ENCODE peak calls at places on chromosomes 7 and 10, in five cellular contexts. H is HCT116, I is PC-3, A is lower lobe of right lung, U is neural progenitor cell. F is an unnamed sample.

GRCh38 chr10:127813290-127813689 is 76.3 kb downstream of the FOXI2 start:
- DNase-seq in U (peak; percentile 28), H (peak; percentile 16), I (peak; percentile 30), A (no peak), F (no peak)

GRCh38 chr10:133385214-133385613 is 6.2 kb downstream of the PAOX start:
- DNase-seq in I (no peak), U (no peak), H (no peak), A (peak; percentile 37), F (no peak)

GRCh38 chr10:8919291-8919690 is 864.8 kb downstream of the GATA3 start:
- DNase-seq in I (peak; percentile 3), U (no peak), H (no peak), A (no peak), F (no peak)

GRCh38 chr7:44176486-44176885 is 12.8 kb downstream of the GCK start:
- DNase-seq in A (no peak), I (no peak), H (no peak), U (no peak), F (peak; percentile 31)

GRCh38 chr10:21496285-21497176 is 29.0 kb downstream of the SKIDA1 start:
- DNase-seq in U (peak; percentile 84), H (no peak), A (peak; percentile 63), I (peak; percentile 44), F (peak; percentile 71)

GRCh38 chr7:76060842-76061241 is 12.9 kb downstream of the MDH2 start:
- DNase-seq in U (no peak), H (no peak), I (no peak), A (no peak), F (no peak)

GRCh38 chr7:94649313-94649924 is 6.5 kb downstream of the SGCE start:
- DNase-seq in I (no peak), H (no peak), A (no peak), U (no peak), F (no peak)

GRCh38 chr10:94314913-94315545 is 47.7 kb downstream of the NOC3L start:
- DNase-seq in I (no peak), A (no peak), U (peak; percentile 38), H (no peak), F (no peak)

GRCh38 chr10:31278279-31278941 is 40.6 kb upstream of the ZEB1 start:
- DNase-seq in U (no peak), H (no peak), I (no peak), A (no peak), F (no peak)

GRCh38 chr7:28349637-28350036 is 62.7 kb upstream of the CREB5 start:
- DNase-seq in U (no peak), I (peak; percentile 89), A (no peak), H (no peak), F (no peak)

GRCh38 chr7:50552139-50552538 is 13.1 kb downstream of the DDC start:
- DNase-seq in I (no peak), A (no peak), H (no peak), U (no peak), F (no peak)

GRCh38 chr10:68446179-68446578 is 25.6 kb downstream of the DNA2 start:
- DNase-seq in H (no peak), A (no peak), I (no peak), U (no peak), F (no peak)

GRCh38 chr10:113093188-113094113 is 143.4 kb downstream of the TCF7L2 start:
- DNase-seq in A (no peak), I (peak; percentile 93), U (no peak), H (peak; percentile 87), F (peak; percentile 63)

GRCh38 chr10:59587083-59587755 is 122.4 kb downstream of the SLC16A9 start:
- DNase-seq in H (no peak), A (no peak), U (no peak), I (peak; percentile 100), F (no peak)

GRCh38 chr10:129553928-129554327 is 86.9 kb downstream of the MGMT start:
- DNase-seq in U (no peak), I (no peak), H (no peak), A (no peak), F (no peak)

GRCh38 chr10:17123062-17123661 is 6.4 kb downstream of the CUBN start:
- DNase-seq in U (no peak), H (no peak), A (no peak), I (peak; percentile 46), F (peak; percentile 76)

GRCh38 chr7:114310344-114311118 is 104.1 kb upstream of the FOXP2 start:
- DNase-seq in A (no peak), U (no peak), H (no peak), I (no peak), F (no peak)

GRCh38 chr7:138239244-138239643 is 163.0 kb downstream of the AKR1D1 start:
- DNase-seq in A (no peak), U (no peak), I (peak; percentile 23), H (no peak), F (no peak)

DNA sequence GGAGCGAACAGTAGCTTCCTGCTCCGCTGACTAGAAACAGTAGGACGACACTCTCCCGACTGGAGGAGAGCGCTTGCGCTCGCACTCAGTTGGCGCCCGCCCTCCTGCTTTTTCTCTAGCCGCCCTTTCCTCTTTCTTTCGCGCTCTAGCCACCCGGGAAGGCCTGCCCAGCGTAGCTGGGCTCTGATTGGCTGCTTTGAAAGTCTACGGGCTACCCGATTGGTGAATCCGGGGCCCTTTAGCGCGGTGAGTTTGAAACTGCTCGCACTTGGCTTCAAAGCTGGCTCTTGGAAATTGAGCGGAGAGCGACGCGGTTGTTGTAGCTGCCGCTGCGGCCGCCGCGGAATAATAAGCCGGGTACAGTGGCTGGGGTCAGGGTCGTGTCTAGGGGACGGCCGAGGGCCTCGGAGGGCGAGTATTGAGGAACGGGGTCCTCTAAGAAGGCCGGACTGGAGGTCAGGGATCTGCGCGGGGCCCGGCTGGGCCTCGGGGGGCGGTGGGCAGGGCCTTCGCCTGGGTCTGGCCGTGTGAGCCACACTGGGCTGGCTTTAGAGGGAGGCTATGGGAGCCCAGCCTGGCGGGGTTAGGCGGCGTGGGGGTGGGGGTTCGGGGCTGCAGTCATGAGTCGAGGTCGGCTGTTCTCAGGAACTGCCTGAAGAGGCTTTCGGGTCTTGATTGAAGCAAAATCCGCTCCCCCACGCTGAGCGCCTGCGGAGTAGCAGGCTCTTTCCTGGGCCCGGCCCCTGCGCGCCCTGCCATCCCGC is at the start of gene CDK1:
- DNase-seq in H (peak; percentile 97), A (peak; percentile 98), U (peak; percentile 98), I (peak; percentile 100), F (peak; percentile 99)
- H3K27ac ChIP-seq in H (peak within 1 kb of the TSS; percentile 77), A (no peak within 1 kb of the TSS), U (peak within 1 kb of the TSS; percentile 59), I (peak within 1 kb of the TSS; percentile 51), F (peak within 1 kb of the TSS; percentile 93)

GRCh38 chr10:98846787-98847186 is 388.9 kb downstream of the HPSE2 start:
- DNase-seq in A (no peak), H (no peak), I (no peak), U (no peak), F (no peak)

GRCh38 chr10:98852686-98853085 is 383.0 kb downstream of the HPSE2 start:
- DNase-seq in H (peak; percentile 13), A (no peak), U (no peak), I (no peak), F (no peak)

DNA sequence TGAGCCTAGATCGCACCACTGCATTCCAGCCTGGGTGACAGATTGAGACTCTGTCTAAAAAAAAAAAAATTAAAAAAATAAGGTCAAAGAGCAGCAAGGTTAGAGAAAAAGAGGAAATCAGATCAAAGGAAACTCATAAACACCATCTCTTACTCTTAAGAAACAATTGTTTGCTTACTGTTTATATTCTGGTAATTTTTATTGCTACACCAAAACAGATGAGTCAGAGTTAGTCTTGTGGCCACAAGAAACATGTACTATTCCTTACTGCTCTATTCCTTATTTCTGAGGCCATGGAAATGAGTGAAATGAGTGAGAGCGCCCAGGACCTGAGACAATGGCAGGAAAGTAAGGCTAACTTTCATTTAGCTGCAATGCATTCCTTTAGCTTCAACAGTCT is 387.3 kb downstream of the HPSE2 start:
- DNase-seq in H (no peak), U (no peak), I (peak; percentile 3), A (no peak), F (no peak)
- H3K4me1 ChIP-seq in H (no peaks in the 10 kb centered on the region), U (no peaks in the 10 kb centered on the region), I (no peaks in the 10 kb centered on the region), A (no peaks in the 10 kb centered on the region), F (no peaks in the 10 kb centered on the region)

GRCh38 chr10:91162050-91162494 is 58.4 kb upstream of the PCGF5 start:
- DNase-seq in A (no peak), I (peak; percentile 9), H (no peak), U (no peak), F (no peak)
- H3K27me3 ChIP-seq in A (no peaks in the 10 kb centered on the region), I (no peaks in the 10 kb centered on the region), H (no peaks in the 10 kb centered on the region), U (peaks cover 96% of the 10 kb centered on the region), F (no peaks in the 10 kb centered on the region)

GRCh38 chr7:48296976-48297375 is 125.7 kb downstream of the ABCA13 start:
- DNase-seq in A (no peak), U (no peak), H (no peak), I (no peak), F (no peak)

GRCh38 chr7:48301201-48301600 is 129.9 kb downstream of the ABCA13 start:
- DNase-seq in H (no peak), U (no peak), I (no peak), A (no peak), F (no peak)

GRCh38 chr7:48298779-48299178 is 127.5 kb downstream of the ABCA13 start:
- DNase-seq in H (no peak), U (no peak), A (no peak), I (peak; percentile 89), F (no peak)

GRCh38 chr7:48300301-48300700 is 129.0 kb downstream of the ABCA13 start:
- DNase-seq in I (no peak), U (no peak), H (no peak), A (no peak), F (no peak)

DNA sequence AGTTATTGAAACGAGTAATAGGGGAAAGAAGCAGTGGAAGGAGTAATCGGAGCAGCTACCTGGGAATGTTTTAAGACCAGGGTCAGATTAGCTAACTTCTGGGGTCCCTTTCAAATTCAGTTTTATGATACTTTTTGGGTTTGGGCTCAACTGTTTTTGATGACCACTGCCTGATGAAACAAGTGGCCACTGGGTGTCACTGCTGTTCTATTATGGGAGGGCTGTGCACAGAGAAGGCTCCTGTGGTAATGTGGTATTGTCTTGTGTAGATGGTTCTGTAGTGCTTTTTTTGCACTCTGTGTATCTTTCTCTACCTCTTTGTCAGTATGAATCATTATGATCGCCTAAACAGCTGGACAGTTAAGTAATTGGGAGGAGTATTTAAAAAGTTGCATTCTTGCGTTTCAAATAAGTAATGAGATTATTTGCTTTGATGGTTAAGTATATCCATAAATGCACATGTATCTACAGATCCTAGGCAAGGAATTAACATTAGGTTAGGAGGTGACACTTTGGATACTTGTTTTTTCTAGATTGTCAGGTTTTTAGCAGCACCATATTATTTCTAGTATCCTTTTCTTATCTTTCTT is 128.4 kb downstream of the ABCA13 start:
- DNase-seq in H (peak; percentile 28), A (no peak), I (peak; percentile 88), U (peak; percentile 77), F (peak; percentile 72)
- H3K27ac ChIP-seq in H (no peak overlapping the region), A (no peak overlapping the region), I (peak overlapping the region; percentile 94), U (no peak overlapping the region), F (peak overlapping the region; percentile 21)